ENCODE peak calls at places on chromosomes 1 and 21, in nine cellular contexts. C, T, Q, W, L, Y, G, J and X are unnamed samples.

GRCh38 chr1:202561726-202562442 is 148.4 kb downstream of the SYT2 start:
- DNase-seq in C (no peak), T (no peak), Q (no peak), W (no peak), L (no peak), Y (no peak), G (no peak), J (no peak), X (no peak)

GRCh38 chr1:52359676-52360594 is 6.1 kb downstream of the CC2D1B start:
- DNase-seq in C (no peak), T (no peak), Q (no peak), W (no peak), L (no peak), Y (no peak), G (no peak), J (no peak), X (no peak)

GRCh38 chr1:52424238-52424637 is 19.8 kb downstream of the PRPF38A start:
- DNase-seq in C (no peak), T (no peak), Q (no peak), W (no peak), L (no peak), Y (no peak), G (no peak), J (no peak), X (no peak)

GRCh38 chr1:174519845-174520244 is 72.1 kb downstream of the GPR52 start:
- DNase-seq in C (no peak), T (peak; percentile 33), Q (no peak), W (no peak), L (no peak), Y (no peak), G (no peak), J (no peak), X (no peak)

GRCh38 chr1:214281902-214282695 is 1.1 kb downstream of the SMYD2 start:
- DNase-seq in C (no peak), T (peak; percentile 65), Q (no peak), W (no peak), L (peak; percentile 70), Y (no peak), G (peak; percentile 73), J (peak; percentile 57), X (peak; percentile 72)

GRCh38 chr1:156371553-156372264 is 2.7 kb downstream of the RHBG start:
- DNase-seq in C (peak; percentile 80), T (no peak), Q (no peak), W (no peak), L (peak; percentile 54), Y (peak; percentile 83), G (peak; percentile 82), J (peak; percentile 51), X (no peak)

GRCh38 chr1:36159614-36160387 is 3.8 kb downstream of the MAP7D1 start:
- DNase-seq in C (no peak), T (no peak), Q (no peak), W (no peak), L (no peak), Y (no peak), G (no peak), J (no peak), X (no peak)

GRCh38 chr21:28142692-28143091 is 850.0 kb downstream of the LTN1 start:
- DNase-seq in C (no peak), T (no peak), Q (no peak), W (no peak), L (peak; percentile 70), Y (no peak), G (no peak), J (no peak), X (no peak)

GRCh38 chr1:50332941-50333594 is 90.2 kb downstream of the DMRTA2 start:
- DNase-seq in C (peak; percentile 71), T (peak; percentile 25), Q (peak; percentile 94), W (peak; percentile 91), L (peak; percentile 19), Y (peak; percentile 83), G (peak; percentile 72), J (peak; percentile 45), X (peak; percentile 63)

GRCh38 chr1:167332503-167332902 is 111.8 kb downstream of the POU2F1 start:
- DNase-seq in C (no peak), T (no peak), Q (no peak), W (no peak), L (peak; percentile 28), Y (no peak), G (no peak), J (no peak), X (no peak)

GRCh38 chr1:207009945-207010344 is 22.6 kb downstream of the C1orf116 start:
- DNase-seq in C (no peak), T (no peak), Q (no peak), W (no peak), L (no peak), Y (no peak), G (peak; percentile 64), J (no peak), X (no peak)

GRCh38 chr1:96715482-96715881 is 6.1 kb upstream of the PTBP2 start:
- DNase-seq in C (no peak), T (no peak), Q (peak; percentile 68), W (no peak), L (no peak), Y (no peak), G (no peak), J (no peak), X (no peak)

GRCh38 chr1:170310014-170310405 is 164.3 kb downstream of the NTMT2 start:
- DNase-seq in C (no peak), T (no peak), Q (no peak), W (no peak), L (no peak), Y (no peak), G (no peak), J (no peak), X (no peak)

GRCh38 chr1:36871146-36871971 is 163.0 kb downstream of the GRIK3 start:
- DNase-seq in C (no peak), T (no peak), Q (peak; percentile 38), W (no peak), L (no peak), Y (no peak), G (peak; percentile 22), J (no peak), X (no peak)

GRCh38 chr1:112855152-112855836 is 100.7 kb downstream of the SLC16A1 start:
- DNase-seq in C (no peak), T (no peak), Q (no peak), W (no peak), L (no peak), Y (no peak), G (no peak), J (no peak), X (no peak)

GRCh38 chr21:40383951-40384350 is 463.0 kb downstream of the DSCAM start:
- DNase-seq in C (no peak), T (no peak), Q (no peak), W (no peak), L (no peak), Y (no peak), G (no peak), J (no peak), X (no peak)

GRCh38 chr21:32163386-32163785 is 115.5 kb downstream of the MIS18A start:
- DNase-seq in C (no peak), T (no peak), Q (no peak), W (no peak), L (no peak), Y (no peak), G (no peak), J (no peak), X (no peak)

GRCh38 chr1:161768986-161769672 is 3.0 kb downstream of the ATF6 start:
- DNase-seq in C (no peak), T (no peak), Q (no peak), W (no peak), L (no peak), Y (no peak), G (no peak), J (no peak), X (no peak)

GRCh38 chr1:52032785-52033131 is 852 bp downstream of the KTI12 start:
- DNase-seq in C (peak; percentile 62), T (peak; percentile 13), Q (peak; percentile 74), W (peak; percentile 78), L (peak; percentile 67), Y (no peak), G (peak; percentile 55), J (peak; percentile 31), X (peak; percentile 73)

GRCh38 chr21:46191686-46192575 is 7.7 kb upstream of the SPATC1L start:
- DNase-seq in C (no peak), T (no peak), Q (peak; percentile 38), W (no peak), L (no peak), Y (peak; percentile 36), G (no peak), J (no peak), X (peak; percentile 17)

GRCh38 chr1:233708416-233708815 is 94.5 kb downstream of the KCNK1 start:
- DNase-seq in C (no peak), T (no peak), Q (no peak), W (no peak), L (no peak), Y (no peak), G (no peak), J (no peak), X (no peak)

GRCh38 chr1:165169729-165170128 is 186.8 kb downstream of the LMX1A start:
- DNase-seq in C (no peak), T (no peak), Q (no peak), W (no peak), L (no peak), Y (no peak), G (no peak), J (no peak), X (no peak)
- H3K4me1 ChIP-seq in C (peaks cover 2% of the 10 kb centered on the region), T (no peaks in the 10 kb centered on the region), Q (no peaks in the 10 kb centered on the region), W (no peaks in the 10 kb centered on the region), L (no peaks in the 10 kb centered on the region), Y (no peaks in the 10 kb centered on the region), G (no peaks in the 10 kb centered on the region), J (no peaks in the 10 kb centered on the region), X (no peaks in the 10 kb centered on the region)

GRCh38 chr1:67144696-67145095 is 9.9 kb upstream of the C1orf141 start:
- DNase-seq in C (no peak), T (no peak), Q (no peak), W (no peak), L (no peak), Y (no peak), G (no peak), J (no peak), X (no peak)
- TF ChIP-seq CTCF in C (peak; percentile 36), T (no peak), Q (peak; percentile 64), W (no peak), L (peak; percentile 48), Y (no peak), G (peak; percentile 25), J (no peak), X (no peak)

GRCh38 chr1:154937988-154938386 is 1.5 kb upstream of the PMVK start:
- DNase-seq in C (no peak), T (no peak), Q (no peak), W (no peak), L (no peak), Y (no peak), G (no peak), J (no peak), X (no peak)
- H3K4me1 ChIP-seq in C (no peaks in the 10 kb centered on the region), T (peaks cover 30% of the 10 kb centered on the region), Q (no peaks in the 10 kb centered on the region), W (peaks cover 45% of the 10 kb centered on the region), L (peaks cover 3% of the 10 kb centered on the region), Y (peaks cover 36% of the 10 kb centered on the region), G (peaks cover 34% of the 10 kb centered on the region), J (peaks cover 10% of the 10 kb centered on the region), X (peaks cover 6% of the 10 kb centered on the region)

DNA sequence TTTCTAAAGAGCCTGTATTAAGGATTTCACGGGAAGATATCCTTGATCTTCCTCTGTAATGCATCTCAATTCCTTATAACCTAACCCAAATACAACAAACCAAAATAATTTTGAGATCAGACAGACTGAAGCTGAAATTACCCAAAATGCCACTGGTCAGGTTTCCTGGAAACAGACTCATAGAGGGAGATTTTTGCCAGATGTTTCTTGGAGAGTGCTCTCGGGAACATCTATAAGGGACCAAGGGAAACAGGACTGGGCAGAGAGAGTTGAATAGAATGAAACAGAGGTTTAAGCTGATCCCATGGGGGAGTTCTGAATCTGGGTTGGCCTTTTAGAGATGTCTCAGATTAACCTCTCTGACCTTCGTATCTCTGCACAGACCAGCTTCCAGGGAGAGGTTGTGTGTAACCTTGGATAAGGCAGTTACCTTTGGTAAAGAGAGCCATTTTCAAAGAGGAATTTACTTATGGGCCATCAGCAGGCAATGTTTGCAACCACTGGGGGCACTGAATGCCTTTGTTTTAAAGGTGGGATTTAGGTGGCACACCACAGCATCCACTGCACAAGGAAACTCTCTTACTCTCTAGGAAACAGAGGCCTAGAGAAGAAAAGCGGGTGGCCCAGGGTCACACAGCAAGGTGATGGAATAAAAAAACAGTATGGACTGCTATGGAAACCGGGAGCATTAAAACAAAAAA is 130.8 kb upstream of the SGIP1 start:
- DNase-seq in C (no peak), T (peak; percentile 15), Q (no peak), W (no peak), L (no peak), Y (no peak), G (no peak), J (no peak), X (no peak)
- TF ChIP-seq CTCF in C (no peak), T (peak; percentile 5), Q (peak; percentile 56), W (no peak), L (no peak), Y (no peak), G (no peak), J (no peak), X (no peak)